ENCODE peak calls at places on chromosomes 6 and 20, in eight cellular contexts. D is sigmoid colon, U is spleen, M is H1, B is breast epithelium, C is upper lobe of left lung, O is HCT116, R is GM12878. J is an unnamed sample. For H3K4me1, the result is how much of the 10 kb centered on the place peaks cover.

GRCh38 chr6:79605968-79606764 is 25.0 kb upstream of the SH3BGRL2 start:
- DNase-seq in M (no peak), C (no peak), U (no peak), B (no peak), R (no peak), D (no peak), O (no peak), J (no peak)

GRCh38 chr6:144624246-144624645 is 339.1 kb downstream of the UTRN start:
- DNase-seq in D (no peak), C (no peak), B (no peak), U (no peak), O (no peak), R (no peak), M (no peak), J (no peak)

GRCh38 chr6:169251371-169251802 is 2.3 kb downstream of the THBS2 start:
- DNase-seq in M (no peak), R (no peak), D (no peak), O (no peak), U (no peak), C (no peak), B (no peak), J (no peak)

GRCh38 chr6:32972353-32973143 is 4.2 kb downstream of the BRD2 start:
- DNase-seq in O (no peak), C (peak), R (no peak), D (peak), U (peak), B (no peak), M (no peak), J (peak)

GRCh38 chr6:60668428-60668827 is 1617.6 kb downstream of the KHDRBS2 start:
- DNase-seq in B (no peak), M (no peak), O (no peak), D (no peak), U (no peak), C (no peak), R (no peak), J (no peak)

GRCh38 chr6:138647006-138647405 is 126.6 kb upstream of the CCDC28A start:
- DNase-seq in M (no peak), R (no peak), O (no peak), B (no peak), C (no peak), D (no peak), U (no peak), J (no peak)

GRCh38 chr6:47152666-47153065 is 110.5 kb upstream of the ADGRF1 start:
- DNase-seq in D (no peak), U (no peak), O (no peak), R (no peak), M (no peak), B (no peak), C (no peak), J (no peak)

GRCh38 chr6:33091957-33092356 is 16.2 kb downstream of the HLA-DPB1 start:
- DNase-seq in O (peak), B (no peak), D (no peak), M (peak), U (no peak), C (peak), R (no peak), J (peak)

GRCh38 chr20:50312682-50313187 is 122.1 kb downstream of the CEBPB start:
- DNase-seq in O (no peak), B (peak), R (no peak), M (no peak), U (no peak), D (peak), C (peak), J (peak)

GRCh38 chr6:145071836-145072235 is 663.5 kb downstream of the EPM2A start:
- DNase-seq in O (no peak), R (no peak), M (no peak), C (no peak), U (no peak), D (no peak), B (no peak), J (no peak)

GRCh38 chr6:48957781-48958180 is 505.3 kb downstream of the MMUT start:
- DNase-seq in D (no peak), B (no peak), O (no peak), M (no peak), U (no peak), R (no peak), C (no peak), J (no peak)

GRCh38 chr6:147782302-147782701 is 273.8 kb downstream of the SAMD5 start:
- DNase-seq in R (no peak), M (no peak), O (no peak), D (no peak), C (no peak), B (no peak), U (no peak), J (no peak)

GRCh38 chr6:129235167-129236072 is 352.5 kb downstream of the LAMA2 start:
- DNase-seq in U (no peak), C (no peak), M (no peak), R (no peak), B (no peak), O (no peak), D (no peak), J (no peak)

GRCh38 chr6:111614833-111615582 is 9.3 kb upstream of the TRAF3IP2 start:
- DNase-seq in M (peak), R (no peak), O (no peak), D (no peak), U (no peak), C (peak), B (no peak), J (peak)

GRCh38 chr20:50788045-50788867 is 6.6 kb upstream of the BCAS4 start:
- DNase-seq in R (no peak), U (peak), C (no peak), M (no peak), O (peak), B (no peak), D (peak), J (no peak)

GRCh38 chr20:9241232-9241692 is 172.4 kb downstream of the PLCB4 start:
- DNase-seq in M (no peak), R (no peak), D (no peak), B (no peak), U (no peak), O (peak), C (no peak), J (peak)

GRCh38 chr6:13012977-13013680 is 296.6 kb downstream of the PHACTR1 start:
- DNase-seq in R (no peak), C (peak), B (no peak), D (no peak), M (peak), U (no peak), O (no peak), J (peak)

GRCh38 chr6:107534762-107535161 is 44.8 kb downstream of the SOBP start:
- DNase-seq in R (no peak), U (no peak), B (no peak), C (no peak), D (no peak), M (no peak), O (no peak), J (no peak)

GRCh38 chr6:28490191-28490890 is 25.3 kb downstream of the GPX6 start:
- DNase-seq in C (no peak), R (no peak), D (no peak), M (no peak), U (no peak), O (no peak), B (no peak), J (no peak)

DNA sequence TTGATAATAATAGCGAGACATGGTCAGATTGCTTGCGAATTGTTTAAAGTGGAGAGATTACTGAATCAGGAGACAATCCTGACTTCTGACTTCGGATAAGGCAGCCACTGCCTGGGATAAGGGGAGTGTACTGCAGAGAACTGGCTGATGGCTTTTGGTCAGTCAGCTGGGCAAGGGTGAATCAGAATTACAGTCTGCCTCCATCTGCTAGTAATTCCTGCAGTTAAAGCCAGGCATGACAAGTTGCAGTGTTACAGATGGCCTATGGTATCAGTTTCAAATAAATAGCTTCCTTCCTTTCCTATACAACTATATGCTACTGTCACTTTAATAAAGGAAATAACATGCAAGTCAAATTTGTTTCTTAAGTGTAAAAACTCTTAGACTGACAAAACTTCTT is 245.0 kb downstream of the ADGRB3 start:
- DNase-seq in M (no peak), D (no peak), U (no peak), R (no peak), B (no peak), C (no peak), O (no peak), J (no peak)
- H3K4me1 ChIP-seq in M (under half), D (under half), U (under half), R (under half), B (under half), C (under half), O (under half), J (under half)

DNA sequence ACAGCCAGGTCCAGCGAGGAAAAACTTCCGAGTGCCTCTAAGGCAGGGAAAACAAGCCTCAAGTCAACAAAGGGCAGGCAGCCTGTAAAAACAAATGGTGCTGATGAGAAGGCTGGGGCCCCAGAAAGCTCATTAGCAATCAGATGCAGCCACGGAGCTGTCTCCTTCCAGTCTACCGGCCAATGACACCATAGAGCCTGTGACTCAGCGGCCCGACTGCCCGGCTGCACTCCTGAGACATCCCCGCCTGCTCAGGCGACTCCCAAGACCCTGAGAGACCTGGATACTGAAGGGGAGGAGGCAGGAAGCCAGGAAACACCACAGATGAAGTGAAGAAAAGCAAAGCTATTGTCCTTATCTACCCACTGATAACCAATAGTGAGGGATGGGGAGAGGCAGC is 120.1 kb upstream of the HDDC2 start:
- DNase-seq in U (no peak), D (no peak), R (no peak), B (no peak), M (peak), C (no peak), O (no peak), J (no peak)
- TF ChIP-seq POLR2AphosphoS5 in U (no peak), D (no peak), R (no peak), B (no peak), M (no peak), C (no peak), O (no peak), J (no peak)

DNA sequence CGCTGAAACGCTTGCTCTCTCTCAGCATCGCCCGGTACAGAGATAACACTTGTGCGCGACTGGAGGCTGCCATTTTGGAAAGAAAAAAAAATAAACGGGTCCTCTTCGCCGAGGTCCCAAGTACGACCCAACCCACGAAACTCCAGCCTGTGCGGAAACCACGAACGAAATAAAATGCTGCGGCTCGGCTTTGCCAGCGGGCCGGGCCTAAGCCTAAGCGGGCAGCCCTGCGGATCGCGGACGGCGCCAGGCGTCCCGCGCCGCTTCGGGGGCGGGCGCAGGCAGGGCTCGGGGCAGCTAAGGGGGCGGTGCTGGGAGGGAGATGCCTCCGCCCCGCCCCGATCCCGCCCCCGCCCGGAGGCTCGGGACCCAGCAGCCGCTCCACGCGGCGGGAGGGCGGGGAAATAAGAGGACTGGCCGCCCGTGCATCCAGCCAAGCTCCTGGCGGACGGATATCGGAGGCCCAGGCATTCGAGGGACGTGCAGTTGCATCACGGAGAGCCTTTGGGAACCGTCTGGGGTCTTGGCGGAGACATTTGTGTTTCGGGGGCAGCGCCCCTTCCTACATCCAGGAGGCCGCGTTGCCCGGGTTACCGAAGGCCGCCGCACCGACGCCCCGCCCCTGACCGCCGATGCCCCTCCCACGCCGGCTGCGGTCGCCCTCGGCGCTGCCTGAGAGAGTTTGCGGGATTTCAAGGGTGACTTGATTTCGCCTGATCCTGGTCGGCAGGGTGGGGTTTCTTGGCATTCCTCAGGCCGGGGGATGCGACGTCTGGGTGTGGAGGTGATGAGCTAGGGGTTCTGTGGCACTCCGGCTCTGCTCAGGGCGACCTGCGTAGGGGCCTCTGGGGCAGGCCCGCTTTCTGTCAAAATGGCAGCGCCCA is at the start of the genes FARS2 and LYRM4:
- DNase-seq in R (no peak), B (peak), C (peak), D (peak), U (peak), M (peak), O (peak), J (peak)
- TF ChIP-seq POLR2A in R (peak), B (no peak), C (peak), D (no peak), U (no peak), M (peak), O (no peak), J (no peak)

DNA sequence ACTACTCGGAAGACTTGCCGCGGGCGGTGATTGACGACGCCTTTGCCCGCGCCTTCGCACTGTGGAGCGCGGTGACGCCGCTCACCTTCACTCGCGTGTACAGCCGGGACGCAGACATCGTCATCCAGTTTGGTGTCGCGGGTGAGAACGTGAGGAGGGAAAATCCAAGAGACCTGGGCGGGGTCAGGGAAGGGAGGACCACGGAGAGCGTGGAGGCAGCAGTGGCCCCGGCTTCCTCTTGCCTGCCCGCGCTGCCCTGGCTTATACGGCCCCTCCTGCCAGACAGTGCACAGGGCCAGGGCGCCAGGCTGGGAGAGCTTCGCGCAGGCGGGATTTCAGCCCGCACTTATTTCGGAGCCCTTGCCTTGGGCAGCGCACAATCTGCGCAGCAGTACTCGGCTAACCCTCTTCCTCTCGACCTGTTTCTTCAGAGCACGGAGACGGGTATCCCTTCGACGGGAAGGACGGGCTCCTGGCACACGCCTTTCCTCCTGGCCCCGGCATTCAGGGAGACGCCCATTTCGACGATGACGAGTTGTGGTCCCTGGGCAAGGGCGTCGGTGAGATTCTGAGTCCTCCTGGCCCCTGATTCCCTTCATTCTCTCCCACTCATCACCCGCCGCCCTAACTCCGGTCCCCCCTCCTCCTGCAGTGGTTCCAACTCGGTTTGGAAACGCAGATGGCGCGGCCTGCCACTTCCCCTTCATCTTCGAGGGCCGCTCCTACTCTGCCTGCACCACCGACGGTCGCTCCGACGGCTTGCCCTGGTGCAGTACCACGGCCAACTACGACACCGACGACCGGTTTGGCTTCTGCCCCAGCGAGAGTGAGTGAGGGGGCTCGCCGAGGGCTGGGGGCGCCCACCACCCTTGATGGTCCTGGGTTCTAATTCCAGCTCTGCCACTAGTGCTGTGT is 2.0 kb downstream of the MMP9 start:
- DNase-seq in D (no peak), U (peak), O (no peak), M (no peak), B (no peak), R (no peak), C (peak), J (no peak)
- H3K4me1 ChIP-seq in D (under half), U (half or more), O (under half), M (under half), B (under half), R (under half), C (under half), J (under half)

GRCh38 chr20:44405246-44405645 is 49.7 kb downstream of the HNF4A start:
- DNase-seq in B (no peak), R (no peak), M (no peak), U (no peak), O (no peak), C (no peak), D (no peak), J (no peak)

GRCh38 chr20:44402391-44403193 is 47.1 kb downstream of the HNF4A start:
- DNase-seq in M (no peak), U (no peak), R (no peak), D (no peak), B (no peak), C (no peak), O (no peak), J (peak)

GRCh38 chr20:44403194-44404112 is 48.0 kb downstream of the HNF4A start:
- DNase-seq in O (no peak), U (no peak), C (no peak), R (no peak), D (no peak), M (no peak), B (no peak), J (peak)

GRCh38 chr20:44405785-44406571 is 50.5 kb downstream of the HNF4A start:
- DNase-seq in R (no peak), C (no peak), M (no peak), U (no peak), D (no peak), B (no peak), O (no peak), J (no peak)

DNA sequence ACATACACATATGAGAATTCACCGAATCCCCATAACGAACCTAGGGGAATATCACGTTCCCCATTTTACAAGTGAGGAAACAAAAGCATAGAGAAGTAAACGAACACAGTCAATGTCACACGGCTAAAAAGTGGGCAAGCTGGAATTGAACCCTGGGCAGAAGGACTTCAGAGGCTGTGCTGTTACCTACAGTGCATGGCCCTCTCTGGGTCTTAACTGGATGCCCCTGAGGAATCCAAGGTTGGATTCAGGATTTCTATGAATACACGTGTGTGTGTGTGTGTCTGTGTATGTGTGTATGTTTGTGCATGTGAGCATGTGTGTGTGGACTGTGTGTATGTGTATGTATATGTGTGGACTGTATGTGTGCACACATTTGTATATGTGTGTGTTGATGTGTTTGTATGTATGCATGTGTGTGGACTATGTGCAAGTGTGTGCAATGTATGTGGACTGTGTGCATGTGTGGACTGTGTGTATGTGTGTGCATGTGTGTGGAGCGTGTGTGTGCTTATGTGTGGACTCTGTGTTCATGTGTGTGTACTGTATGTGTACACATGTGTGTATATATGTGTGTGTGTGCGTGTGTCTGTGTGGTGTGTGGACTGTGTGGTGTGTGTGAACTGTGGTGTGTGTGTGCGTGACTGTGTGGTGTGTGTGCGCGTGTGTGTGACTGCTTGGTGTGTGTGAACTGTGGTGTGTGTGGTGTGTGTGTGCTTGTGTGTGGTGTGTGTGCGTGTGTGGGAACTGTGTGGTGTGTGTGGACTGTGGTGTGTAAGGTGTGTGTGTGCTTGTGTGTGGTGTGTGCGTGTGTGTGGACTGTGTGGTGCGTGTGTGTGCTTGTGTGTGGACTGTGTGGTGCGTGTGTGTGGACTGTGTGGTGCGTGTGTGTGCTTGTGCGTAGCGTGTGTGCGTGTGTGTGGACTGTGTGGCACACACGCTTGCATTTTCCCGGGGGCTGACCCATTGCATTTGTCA is 49.0 kb downstream of the HNF4A start:
- DNase-seq in C (no peak), D (no peak), M (no peak), B (no peak), U (no peak), R (no peak), O (no peak), J (no peak)
- TF ChIP-seq POLR2AphosphoS5 in C (no peak), D (no peak), M (no peak), B (no peak), U (no peak), R (no peak), O (no peak), J (no peak)

DNA sequence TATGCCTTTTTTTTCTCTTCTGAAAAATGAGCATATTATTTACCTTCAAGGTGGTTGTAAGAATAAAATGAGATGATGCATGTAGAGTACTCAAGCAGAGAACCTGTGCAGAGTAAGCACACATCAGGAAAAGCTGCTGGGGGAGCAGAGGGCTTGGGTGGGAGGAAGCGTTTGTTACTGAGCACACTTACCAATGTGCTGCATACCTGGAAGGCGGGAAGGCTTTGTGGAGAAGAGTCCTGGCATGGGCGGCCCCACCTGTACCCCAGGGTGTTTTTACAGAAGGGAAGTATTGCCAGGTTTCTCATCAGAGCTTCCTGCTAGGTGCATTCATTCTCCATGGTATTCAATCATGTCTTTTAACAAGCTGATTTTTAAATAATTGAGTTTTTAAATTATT is 52.9 kb downstream of the CSE1L start:
- DNase-seq in D (no peak), R (no peak), B (no peak), O (no peak), U (no peak), C (no peak), M (no peak), J (no peak)
- TF ChIP-seq POLR2A in D (no peak), R (no peak), B (no peak), O (no peak), U (no peak), C (no peak), M (no peak), J (no peak)